ENCODE peak calls at places on chromosome 15, in four cellular contexts. B is HTR-8/SVneo, E is NCI-H1105 treated with DMSO at 0.1 percent for 48 hours, F is MM.1S. R is an unnamed sample.
A peak's percentile ranks its signal among the peaks of the same experiment; 100 is the strongest.

GRCh38 chr15:71595846-71596553 is 214.4 kb upstream of the NR2E3 start:
- DNase-seq in B (no peak), E (no peak), F (no peak), R (no peak)

GRCh38 chr15:58065445-58066041 is at the start of gene ALDH1A2:
- DNase-seq in B (no peak), E (no peak), F (no peak), R (no peak)

GRCh38 chr15:59311245-59311644 is 61.4 kb downstream of the MYO1E start:
- DNase-seq in B (no peak), E (no peak), F (no peak), R (no peak)

GRCh38 chr15:63374686-63375520 is 6.7 kb downstream of the CA12 start:
- DNase-seq in B (peak; percentile 27), E (no peak), F (no peak), R (peak; percentile 40)

GRCh38 chr15:95019907-95020306 is 788.5 kb downstream of the MCTP2 start:
- DNase-seq in B (no peak), E (no peak), F (no peak), R (no peak)

GRCh38 chr15:60751985-60752952 is 273.3 kb upstream of the ICE2 start:
- DNase-seq in B (no peak), E (peak; percentile 68), F (no peak), R (peak; percentile 35)

GRCh38 chr15:90449206-90449735 is 61.2 kb downstream of the IQGAP1 start:
- DNase-seq in B (no peak), E (no peak), F (no peak), R (no peak)

GRCh38 chr15:100060276-100060926 is 281.4 kb downstream of the ADAMTS17 start:
- DNase-seq in B (peak; percentile 48), E (peak; percentile 21), F (no peak), R (no peak)

GRCh38 chr15:42392309-42393024 is 33.2 kb downstream of the CAPN3 start:
- DNase-seq in B (no peak), E (no peak), F (no peak), R (peak; percentile 50)

GRCh38 chr15:100569406-100569805 is 32.6 kb downstream of the LINS1 start:
- DNase-seq in B (no peak), E (no peak), F (no peak), R (no peak)

GRCh38 chr15:67077641-67078215 is 12.3 kb downstream of the SMAD3 start:
- DNase-seq in B (no peak), E (no peak), F (no peak), R (no peak)

GRCh38 chr15:101258238-101259144 is 6.6 kb upstream of the CHSY1 start:
- DNase-seq in B (peak; percentile 65), E (peak; percentile 75), F (peak; percentile 73), R (peak; percentile 87)

GRCh38 chr15:24760066-24760465 is 84.5 kb downstream of the NPAP1 start:
- DNase-seq in B (no peak), E (no peak), F (no peak), R (no peak)

GRCh38 chr15:52132066-52132465 is 19.5 kb upstream of the BCL2L10 start:
- DNase-seq in B (no peak), E (no peak), F (no peak), R (no peak)

GRCh38 chr15:52745326-52746161 is 44.6 kb downstream of the ONECUT1 start:
- DNase-seq in B (no peak), E (no peak), F (no peak), R (no peak)

R was measured in SJCRH30.